ENCODE peak calls at places on chromosomes 5 and 9, in eight cellular contexts. O is CD4-positive, CD25-positive, alpha-beta regulatory T cell; B is SK-N-SH; J is right atrium auricular region; X is osteoblast; S is lung; E is hepatocyte; W is heart right ventricle. Q is an unnamed sample.
A peak's percentile ranks its signal among the peaks of the same experiment; 100 is the strongest.

GRCh38 chr9:87713278-87713989 is 12.5 kb upstream of the CTSL start:
- DNase-seq in J (peak; percentile 96), S (peak; percentile 83), O (peak; percentile 63), W (peak; percentile 83), E (peak; percentile 78), B (no peak), X (peak; percentile 90), Q (no peak)

GRCh38 chr9:37692622-37693221 is 42.0 kb downstream of the FRMPD1 start:
- DNase-seq in B (no peak), E (no peak), W (no peak), S (no peak), O (no peak), X (no peak), J (no peak), Q (no peak)

GRCh38 chr5:62284946-62285891 is 20.8 kb upstream of the KIF2A start:
- DNase-seq in X (no peak), J (no peak), W (no peak), S (no peak), B (no peak), O (peak; percentile 87), E (no peak), Q (peak; percentile 19)

GRCh38 chr9:83238871-83239624 is 176.1 kb upstream of the RASEF start:
- DNase-seq in S (peak; percentile 46), E (peak; percentile 34), X (no peak), J (no peak), O (no peak), W (peak; percentile 27), B (no peak), Q (no peak)

GRCh38 chr9:96080364-96080763 is 204.9 kb downstream of the ERCC6L2 start:
- DNase-seq in O (no peak), B (no peak), X (no peak), J (no peak), E (peak; percentile 26), W (no peak), S (no peak), Q (no peak)

GRCh38 chr5:96957125-96958041 is 21.5 kb downstream of the LNPEP start:
- DNase-seq in X (no peak), W (no peak), S (no peak), O (peak; percentile 45), J (no peak), E (no peak), B (no peak), Q (no peak)

GRCh38 chr9:93116049-93116961 is 17.7 kb downstream of the NINJ1 start:
- DNase-seq in O (no peak), J (peak; percentile 91), B (no peak), S (peak; percentile 81), X (peak; percentile 95), W (peak; percentile 72), E (peak; percentile 70), Q (no peak)

GRCh38 chr9:86519216-86519615 is 165.0 kb upstream of the TUT7 start:
- DNase-seq in J (no peak), W (no peak), E (no peak), X (no peak), O (no peak), B (no peak), S (no peak), Q (no peak)

GRCh38 chr5:138448481-138449398 is 9.9 kb downstream of the REEP2 start:
- DNase-seq in B (peak; percentile 62), J (no peak), X (peak; percentile 87), O (no peak), E (no peak), S (no peak), W (no peak), Q (no peak)

GRCh38 chr9:98404157-98404695 is 148.8 kb upstream of the TBC1D2 start:
- DNase-seq in E (no peak), B (no peak), O (no peak), X (no peak), W (no peak), J (no peak), S (no peak), Q (no peak)

GRCh38 chr5:56072863-56073777 is 78.4 kb upstream of the IL6ST start:
- DNase-seq in W (no peak), X (peak; percentile 65), O (peak; percentile 70), J (no peak), S (no peak), B (no peak), E (no peak), Q (no peak)

GRCh38 chr5:73454379-73455036 is 5.9 kb upstream of the FOXD1 start:
- DNase-seq in J (no peak), B (peak; percentile 52), E (peak; percentile 86), O (peak; percentile 41), X (no peak), S (peak; percentile 38), W (no peak), Q (no peak)

GRCh38 chr5:170486366-170486765 is 17.5 kb upstream of the KCNIP1 start:
- DNase-seq in O (no peak), J (no peak), B (no peak), S (no peak), X (no peak), W (no peak), E (no peak), Q (no peak)

GRCh38 chr9:103169798-103170197 is 174.7 kb downstream of the CYLC2 start:
- DNase-seq in O (no peak), B (no peak), X (no peak), S (no peak), W (no peak), J (no peak), E (no peak), Q (no peak)

GRCh38 chr9:1208185-1208584 is 158.0 kb downstream of the DMRT2 start:
- DNase-seq in W (no peak), J (no peak), S (no peak), X (no peak), E (no peak), B (no peak), O (no peak), Q (no peak)

GRCh38 chr9:3241290-3241689 is 284.5 kb downstream of the RFX3 start:
- DNase-seq in O (no peak), X (no peak), B (no peak), E (peak; percentile 7), S (no peak), W (no peak), J (no peak), Q (no peak)

GRCh38 chr9:109417054-109417453 is 81.1 kb downstream of the PTPN3 start:
- DNase-seq in W (no peak), S (no peak), B (no peak), X (no peak), J (no peak), E (no peak), O (peak; percentile 28), Q (no peak)

GRCh38 chr5:16539169-16539666 is 73.6 kb upstream of the ZNF622 start:
- DNase-seq in X (peak; percentile 94), W (peak; percentile 75), E (peak; percentile 80), S (peak; percentile 52), J (peak; percentile 92), B (no peak), O (no peak), Q (no peak)

GRCh38 chr9:12464910-12465512 is 228.2 kb upstream of the TYRP1 start:
- DNase-seq in S (no peak), O (peak; percentile 2), X (no peak), E (peak; percentile 53), B (peak; percentile 6), W (no peak), J (no peak), Q (no peak)

GRCh38 chr5:136802382-136802781 is 437.0 kb upstream of the TRPC7 start:
- DNase-seq in S (no peak), J (no peak), W (no peak), B (peak; percentile 14), X (no peak), E (peak; percentile 16), O (no peak), Q (no peak)

GRCh38 chr5:125485003-125485641 is 738.7 kb upstream of the ZNF608 start:
- DNase-seq in X (peak; percentile 38), S (peak; percentile 33), W (peak; percentile 12), O (no peak), E (peak; percentile 68), J (peak; percentile 61), B (peak; percentile 32), Q (no peak)

GRCh38 chr5:36535390-36535789 is 71.0 kb upstream of the SLC1A3 start:
- DNase-seq in S (no peak), B (no peak), J (no peak), W (peak; percentile 38), X (no peak), E (no peak), O (no peak), Q (no peak)

GRCh38 chr9:136542246-136543041 is 3.4 kb downstream of the NOTCH1 start:
- DNase-seq in J (no peak), O (no peak), E (no peak), X (no peak), S (no peak), W (no peak), B (no peak), Q (no peak)
- H3K4me3 ChIP-seq in J (no peak overlapping the region), O (no peak overlapping the region), E (no peak overlapping the region), X (no peak overlapping the region), S (no peak overlapping the region), W (peak overlapping the region; percentile 96), B (no peak overlapping the region), Q (no peak overlapping the region)

DNA sequence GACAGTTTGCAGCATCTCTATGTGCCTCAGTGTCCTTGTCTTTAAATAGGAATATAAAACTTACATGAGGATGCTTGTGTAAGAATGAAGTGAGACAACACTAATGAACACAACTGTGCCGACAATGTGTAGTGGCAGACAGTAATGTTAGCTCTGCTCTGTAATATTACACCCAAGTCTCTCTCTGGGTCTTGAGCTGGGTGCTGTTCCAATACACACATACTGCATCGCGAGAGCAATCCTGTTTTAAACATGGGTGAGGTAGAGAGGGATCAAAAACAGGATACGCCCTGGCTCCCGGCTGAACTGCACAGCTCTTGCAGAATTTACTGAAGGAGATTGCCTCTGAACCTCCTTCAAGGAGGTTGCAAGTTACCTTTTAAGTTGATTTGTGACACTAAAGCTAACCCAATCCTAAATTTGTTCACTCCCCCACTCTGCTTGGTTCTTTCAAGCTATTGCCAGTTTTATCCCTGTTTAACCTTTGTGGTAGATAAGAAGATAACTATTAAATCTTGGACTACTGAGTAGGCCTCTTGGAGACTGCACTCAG is 155.2 kb upstream of the ISL1 start:
- DNase-seq in J (no peak), B (no peak), W (no peak), X (no peak), O (no peak), E (no peak), S (no peak), Q (no peak)
- H3K27ac ChIP-seq in J (no peak overlapping the region), B (no peak overlapping the region), W (no peak overlapping the region), X (no peak overlapping the region), O (no peak overlapping the region), E (no peak overlapping the region), S (no peak overlapping the region), Q (no peak overlapping the region)

GRCh38 chr5:32565143-32565542 is 20.2 kb upstream of the SUB1 start:
- DNase-seq in X (no peak), J (no peak), B (no peak), S (no peak), E (no peak), O (no peak), W (no peak), Q (no peak)
- H3K4me1 ChIP-seq in X (peaks cover 5% of the 10 kb centered on the region), J (no peaks in the 10 kb centered on the region), B (no peaks in the 10 kb centered on the region), S (no peaks in the 10 kb centered on the region), E (no peaks in the 10 kb centered on the region), O (no peaks in the 10 kb centered on the region), W (no peaks in the 10 kb centered on the region), Q (peaks cover 4% of the 10 kb centered on the region)

DNA sequence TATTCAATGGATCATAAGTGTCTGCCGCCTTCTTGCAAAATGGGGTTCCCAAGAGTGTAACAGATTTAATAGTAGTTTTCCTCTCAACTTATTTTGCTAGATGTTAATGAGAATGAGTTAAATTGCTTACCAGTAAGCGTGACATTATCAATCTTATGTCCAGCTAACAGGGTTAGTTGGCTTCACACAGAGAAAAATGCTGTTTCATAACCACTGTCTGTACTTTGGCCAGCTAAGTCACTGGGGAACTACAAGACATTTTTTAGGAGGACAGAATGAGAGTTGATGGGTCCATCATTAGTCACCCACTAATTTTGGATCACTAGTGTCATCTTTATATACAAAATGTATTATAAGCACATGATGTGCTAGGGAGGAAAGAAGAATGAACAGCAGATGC is 1.4 kb downstream of the CDC37L1 start:
- DNase-seq in W (no peak), E (no peak), O (no peak), B (no peak), J (no peak), S (no peak), X (peak; percentile 18), Q (no peak)
- H3K4me3 ChIP-seq in W (peak overlapping the region; percentile 71), E (peak overlapping the region; percentile 62), O (peak overlapping the region; percentile 96), B (peak overlapping the region; percentile 80), J (peak overlapping the region; percentile 90), S (no peak overlapping the region), X (peak overlapping the region; percentile 76), Q (peak overlapping the region; percentile 72)